ENCODE peak calls at places on chromosomes 4 and X, in ten cellular contexts. One of them, this sample, is unnamed.

GRCh38 chr4:18020145-18020670 is 1.3 kb downstream of the LCORL start:
- DNase-seq in brain microvascular endothelial cell: no peak
- DNase-seq in HCT116: no peak
- DNase-seq in kidney: no peak
- DNase-seq in keratinocyte: no peak
- DNase-seq in CD4-positive, alpha-beta T cell: no peak
- DNase-seq in testis: peak
- DNase-seq in suprapubic skin: no peak
- DNase-seq in CD8-positive, alpha-beta memory T cell: no peak
- DNase-seq in tibial artery: no peak
- DNase-seq in this sample: peak

GRCh38 chr4:167196386-167196785 is 37.9 kb downstream of the SPOCK3 start:
- DNase-seq in brain microvascular endothelial cell: no peak
- DNase-seq in HCT116: no peak
- DNase-seq in kidney: no peak
- DNase-seq in keratinocyte: no peak
- DNase-seq in CD4-positive, alpha-beta T cell: no peak
- DNase-seq in testis: no peak
- DNase-seq in suprapubic skin: no peak
- DNase-seq in CD8-positive, alpha-beta memory T cell: no peak
- DNase-seq in tibial artery: no peak
- DNase-seq in this sample: no peak

GRCh38 chrX:111445485-111445884 is 33.5 kb upstream of the DCX start:
- DNase-seq in brain microvascular endothelial cell: peak
- DNase-seq in HCT116: peak
- DNase-seq in kidney: no peak
- DNase-seq in keratinocyte: no peak
- DNase-seq in CD4-positive, alpha-beta T cell: no peak
- DNase-seq in testis: no peak
- DNase-seq in suprapubic skin: no peak
- DNase-seq in CD8-positive, alpha-beta memory T cell: peak
- DNase-seq in tibial artery: no peak
- DNase-seq in this sample: peak

GRCh38 chr4:113050361-113050760 is 908 bp downstream of the ANK2 start:
- DNase-seq in brain microvascular endothelial cell: no peak
- DNase-seq in HCT116: no peak
- DNase-seq in kidney: no peak
- DNase-seq in keratinocyte: no peak
- DNase-seq in CD4-positive, alpha-beta T cell: no peak
- DNase-seq in testis: no peak
- DNase-seq in suprapubic skin: no peak
- DNase-seq in CD8-positive, alpha-beta memory T cell: no peak
- DNase-seq in tibial artery: no peak
- DNase-seq in this sample: no peak

GRCh38 chr4:185470503-185471195 is 884 bp downstream of the CCDC110 start:
- DNase-seq in brain microvascular endothelial cell: peak
- DNase-seq in HCT116: peak
- DNase-seq in kidney: peak
- DNase-seq in keratinocyte: no peak
- DNase-seq in CD4-positive, alpha-beta T cell: peak
- DNase-seq in testis: peak
- DNase-seq in suprapubic skin: no peak
- DNase-seq in CD8-positive, alpha-beta memory T cell: peak
- DNase-seq in tibial artery: peak
- DNase-seq in this sample: no peak

GRCh38 chrX:30246769-30247489 is at the start of gene MAGEB1:
- DNase-seq in brain microvascular endothelial cell: no peak
- DNase-seq in HCT116: peak
- DNase-seq in kidney: peak
- DNase-seq in keratinocyte: no peak
- DNase-seq in CD4-positive, alpha-beta T cell: no peak
- DNase-seq in testis: peak
- DNase-seq in suprapubic skin: no peak
- DNase-seq in CD8-positive, alpha-beta memory T cell: no peak
- DNase-seq in tibial artery: no peak
- DNase-seq in this sample: no peak

GRCh38 chrX:123340691-123341090 is 156.6 kb downstream of the GRIA3 start:
- DNase-seq in brain microvascular endothelial cell: no peak
- DNase-seq in HCT116: no peak
- DNase-seq in kidney: no peak
- DNase-seq in keratinocyte: no peak
- DNase-seq in CD4-positive, alpha-beta T cell: no peak
- DNase-seq in testis: peak
- DNase-seq in suprapubic skin: no peak
- DNase-seq in CD8-positive, alpha-beta memory T cell: no peak
- DNase-seq in tibial artery: no peak
- DNase-seq in this sample: no peak

GRCh38 chr4:180828455-180829018 is 1414.7 kb upstream of the TENM3 start:
- DNase-seq in brain microvascular endothelial cell: peak
- DNase-seq in HCT116: peak
- DNase-seq in kidney: no peak
- DNase-seq in keratinocyte: peak
- DNase-seq in CD4-positive, alpha-beta T cell: no peak
- DNase-seq in testis: peak
- DNase-seq in suprapubic skin: no peak
- DNase-seq in CD8-positive, alpha-beta memory T cell: no peak
- DNase-seq in tibial artery: no peak
- DNase-seq in this sample: peak

GRCh38 chrX:45628041-45628440 is 427.4 kb upstream of the DIPK2B start:
- DNase-seq in brain microvascular endothelial cell: no peak
- DNase-seq in HCT116: no peak
- DNase-seq in kidney: no peak
- DNase-seq in keratinocyte: no peak
- DNase-seq in CD4-positive, alpha-beta T cell: no peak
- DNase-seq in testis: no peak
- DNase-seq in suprapubic skin: no peak
- DNase-seq in CD8-positive, alpha-beta memory T cell: no peak
- DNase-seq in tibial artery: no peak
- DNase-seq in this sample: no peak

GRCh38 chr4:76194325-76194724 is 19.3 kb downstream of the SCARB2 start:
- DNase-seq in brain microvascular endothelial cell: peak
- DNase-seq in HCT116: no peak
- DNase-seq in kidney: no peak
- DNase-seq in keratinocyte: peak
- DNase-seq in CD4-positive, alpha-beta T cell: no peak
- DNase-seq in testis: peak
- DNase-seq in suprapubic skin: no peak
- DNase-seq in CD8-positive, alpha-beta memory T cell: no peak
- DNase-seq in tibial artery: peak
- DNase-seq in this sample: no peak

GRCh38 chr4:146029147-146029546 is 90.5 kb upstream of the ZNF827 start:
- DNase-seq in brain microvascular endothelial cell: no peak
- DNase-seq in HCT116: no peak
- DNase-seq in kidney: no peak
- DNase-seq in keratinocyte: no peak
- DNase-seq in CD4-positive, alpha-beta T cell: no peak
- DNase-seq in testis: no peak
- DNase-seq in suprapubic skin: no peak
- DNase-seq in CD8-positive, alpha-beta memory T cell: no peak
- DNase-seq in tibial artery: no peak
- DNase-seq in this sample: no peak

GRCh38 chr4:173139561-173139960 is 29.1 kb upstream of the GALNT7 start:
- DNase-seq in brain microvascular endothelial cell: no peak
- DNase-seq in HCT116: no peak
- DNase-seq in kidney: no peak
- DNase-seq in keratinocyte: no peak
- DNase-seq in CD4-positive, alpha-beta T cell: no peak
- DNase-seq in testis: no peak
- DNase-seq in suprapubic skin: no peak
- DNase-seq in CD8-positive, alpha-beta memory T cell: no peak
- DNase-seq in tibial artery: no peak
- DNase-seq in this sample: no peak

GRCh38 chrX:40073439-40074054 is 24.2 kb downstream of the BCOR start:
- DNase-seq in brain microvascular endothelial cell: no peak
- DNase-seq in HCT116: no peak
- DNase-seq in kidney: no peak
- DNase-seq in keratinocyte: no peak
- DNase-seq in CD4-positive, alpha-beta T cell: no peak
- DNase-seq in testis: no peak
- DNase-seq in suprapubic skin: no peak
- DNase-seq in CD8-positive, alpha-beta memory T cell: no peak
- DNase-seq in tibial artery: no peak
- DNase-seq in this sample: no peak

GRCh38 chrX:43655961-43656494 is at the start of gene MAOA:
- DNase-seq in brain microvascular endothelial cell: no peak
- DNase-seq in HCT116: no peak
- DNase-seq in kidney: peak
- DNase-seq in keratinocyte: no peak
- DNase-seq in CD4-positive, alpha-beta T cell: peak
- DNase-seq in testis: peak
- DNase-seq in suprapubic skin: peak
- DNase-seq in CD8-positive, alpha-beta memory T cell: peak
- DNase-seq in tibial artery: peak
- DNase-seq in this sample: no peak

GRCh38 chrX:129717902-129718301 is 20.9 kb upstream of the XPNPEP2 start:
- DNase-seq in brain microvascular endothelial cell: peak
- DNase-seq in HCT116: no peak
- DNase-seq in kidney: no peak
- DNase-seq in keratinocyte: peak
- DNase-seq in CD4-positive, alpha-beta T cell: no peak
- DNase-seq in testis: no peak
- DNase-seq in suprapubic skin: no peak
- DNase-seq in CD8-positive, alpha-beta memory T cell: no peak
- DNase-seq in tibial artery: peak
- DNase-seq in this sample: no peak

GRCh38 chrX:2708016-2708415 is 16.9 kb downstream of the CD99 start:
- DNase-seq in brain microvascular endothelial cell: no peak
- DNase-seq in HCT116: no peak
- DNase-seq in kidney: no peak
- DNase-seq in keratinocyte: no peak
- DNase-seq in CD4-positive, alpha-beta T cell: no peak
- DNase-seq in testis: no peak
- DNase-seq in suprapubic skin: no peak
- DNase-seq in CD8-positive, alpha-beta memory T cell: no peak
- DNase-seq in tibial artery: no peak
- DNase-seq in this sample: peak

GRCh38 chrX:2711441-2711840 is 20.3 kb downstream of the CD99 start:
- DNase-seq in brain microvascular endothelial cell: no peak
- DNase-seq in HCT116: no peak
- DNase-seq in kidney: no peak
- DNase-seq in keratinocyte: no peak
- DNase-seq in CD4-positive, alpha-beta T cell: no peak
- DNase-seq in testis: no peak
- DNase-seq in suprapubic skin: no peak
- DNase-seq in CD8-positive, alpha-beta memory T cell: no peak
- DNase-seq in tibial artery: no peak
- DNase-seq in this sample: no peak

GRCh38 chrX:2710496-2710895 is 19.4 kb downstream of the CD99 start:
- DNase-seq in brain microvascular endothelial cell: peak
- DNase-seq in HCT116: no peak
- DNase-seq in kidney: no peak
- DNase-seq in keratinocyte: peak
- DNase-seq in CD4-positive, alpha-beta T cell: no peak
- DNase-seq in testis: no peak
- DNase-seq in suprapubic skin: no peak
- DNase-seq in CD8-positive, alpha-beta memory T cell: peak
- DNase-seq in tibial artery: no peak
- DNase-seq in this sample: no peak

GRCh38 chrX:2708601-2709200 is 17.6 kb downstream of the CD99 start:
- DNase-seq in brain microvascular endothelial cell: no peak
- DNase-seq in HCT116: no peak
- DNase-seq in kidney: no peak
- DNase-seq in keratinocyte: no peak
- DNase-seq in CD4-positive, alpha-beta T cell: no peak
- DNase-seq in testis: no peak
- DNase-seq in suprapubic skin: no peak
- DNase-seq in CD8-positive, alpha-beta memory T cell: no peak
- DNase-seq in tibial artery: no peak
- DNase-seq in this sample: peak

GRCh38 chrX:2710041-2710471 is 19.0 kb downstream of the CD99 start:
- DNase-seq in brain microvascular endothelial cell: peak
- DNase-seq in HCT116: peak
- DNase-seq in kidney: no peak
- DNase-seq in keratinocyte: peak
- DNase-seq in CD4-positive, alpha-beta T cell: no peak
- DNase-seq in testis: no peak
- DNase-seq in suprapubic skin: peak
- DNase-seq in CD8-positive, alpha-beta memory T cell: peak
- DNase-seq in tibial artery: peak
- DNase-seq in this sample: no peak
- H3K27ac ChIP-seq in brain microvascular endothelial cell: peak
- H3K27ac ChIP-seq in HCT116: peak
- H3K27ac ChIP-seq in kidney: peak
- H3K27ac ChIP-seq in keratinocyte: peak
- H3K27ac ChIP-seq in CD4-positive, alpha-beta T cell: peak
- H3K27ac ChIP-seq in testis: peak
- H3K27ac ChIP-seq in suprapubic skin: peak
- H3K27ac ChIP-seq in CD8-positive, alpha-beta memory T cell: peak
- H3K27ac ChIP-seq in tibial artery: no peak
- H3K27ac ChIP-seq in this sample: peak

GRCh38 chr4:117783716-117784115 is 250.6 kb upstream of the NDST3 start:
- DNase-seq in brain microvascular endothelial cell: no peak
- DNase-seq in HCT116: no peak
- DNase-seq in kidney: no peak
- DNase-seq in keratinocyte: no peak
- DNase-seq in CD4-positive, alpha-beta T cell: no peak
- DNase-seq in testis: no peak
- DNase-seq in suprapubic skin: no peak
- DNase-seq in CD8-positive, alpha-beta memory T cell: no peak
- DNase-seq in tibial artery: no peak
- DNase-seq in this sample: no peak

GRCh38 chr4:117786566-117786965 is 247.7 kb upstream of the NDST3 start:
- DNase-seq in brain microvascular endothelial cell: no peak
- DNase-seq in HCT116: no peak
- DNase-seq in kidney: no peak
- DNase-seq in keratinocyte: no peak
- DNase-seq in CD4-positive, alpha-beta T cell: no peak
- DNase-seq in testis: no peak
- DNase-seq in suprapubic skin: no peak
- DNase-seq in CD8-positive, alpha-beta memory T cell: no peak
- DNase-seq in tibial artery: no peak
- DNase-seq in this sample: no peak

GRCh38 chr4:117784266-117784665 is 250.0 kb upstream of the NDST3 start:
- DNase-seq in brain microvascular endothelial cell: no peak
- DNase-seq in HCT116: no peak
- DNase-seq in kidney: no peak
- DNase-seq in keratinocyte: no peak
- DNase-seq in CD4-positive, alpha-beta T cell: no peak
- DNase-seq in testis: no peak
- DNase-seq in suprapubic skin: no peak
- DNase-seq in CD8-positive, alpha-beta memory T cell: no peak
- DNase-seq in tibial artery: no peak
- DNase-seq in this sample: no peak
- H3K27ac ChIP-seq in brain microvascular endothelial cell: no peak
- H3K27ac ChIP-seq in HCT116: no peak
- H3K27ac ChIP-seq in kidney: no peak
- H3K27ac ChIP-seq in keratinocyte: no peak
- H3K27ac ChIP-seq in CD4-positive, alpha-beta T cell: no peak
- H3K27ac ChIP-seq in testis: no peak
- H3K27ac ChIP-seq in suprapubic skin: no peak
- H3K27ac ChIP-seq in CD8-positive, alpha-beta memory T cell: no peak
- H3K27ac ChIP-seq in tibial artery: no peak
- H3K27ac ChIP-seq in this sample: no peak

GRCh38 chrX:25079020-25079419 is 63.3 kb upstream of the ARX start:
- DNase-seq in brain microvascular endothelial cell: no peak
- DNase-seq in HCT116: no peak
- DNase-seq in kidney: no peak
- DNase-seq in keratinocyte: no peak
- DNase-seq in CD4-positive, alpha-beta T cell: no peak
- DNase-seq in testis: no peak
- DNase-seq in suprapubic skin: no peak
- DNase-seq in CD8-positive, alpha-beta memory T cell: no peak
- DNase-seq in tibial artery: no peak
- DNase-seq in this sample: no peak
- H3K27ac ChIP-seq in brain microvascular endothelial cell: no peak
- H3K27ac ChIP-seq in HCT116: no peak
- H3K27ac ChIP-seq in kidney: no peak
- H3K27ac ChIP-seq in keratinocyte: no peak
- H3K27ac ChIP-seq in CD4-positive, alpha-beta T cell: no peak
- H3K27ac ChIP-seq in testis: no peak
- H3K27ac ChIP-seq in suprapubic skin: no peak
- H3K27ac ChIP-seq in CD8-positive, alpha-beta memory T cell: no peak
- H3K27ac ChIP-seq in tibial artery: no peak
- H3K27ac ChIP-seq in this sample: no peak

GRCh38 chrX:8037593-8038348 is 110.6 kb upstream of the PNPLA4 start:
- DNase-seq in brain microvascular endothelial cell: no peak
- DNase-seq in HCT116: no peak
- DNase-seq in kidney: no peak
- DNase-seq in keratinocyte: no peak
- DNase-seq in CD4-positive, alpha-beta T cell: no peak
- DNase-seq in testis: no peak
- DNase-seq in suprapubic skin: no peak
- DNase-seq in CD8-positive, alpha-beta memory T cell: no peak
- DNase-seq in tibial artery: no peak
- DNase-seq in this sample: no peak
- H3K27ac ChIP-seq in brain microvascular endothelial cell: no peak
- H3K27ac ChIP-seq in HCT116: no peak
- H3K27ac ChIP-seq in kidney: no peak
- H3K27ac ChIP-seq in keratinocyte: no peak
- H3K27ac ChIP-seq in CD4-positive, alpha-beta T cell: no peak
- H3K27ac ChIP-seq in testis: no peak
- H3K27ac ChIP-seq in suprapubic skin: no peak
- H3K27ac ChIP-seq in CD8-positive, alpha-beta memory T cell: no peak
- H3K27ac ChIP-seq in tibial artery: no peak
- H3K27ac ChIP-seq in this sample: no peak